ENCODE peak calls at places on chromosome 2, in nine cellular contexts. One of them, this sample, is unnamed.

GRCh38 chr2:20071397-20072383 is 20.3 kb upstream of the LAPTM4A start:
- DNase-seq in body of pancreas: peak; percentile 40
- DNase-seq in adrenal gland: peak; percentile 28
- DNase-seq in PC-9: peak; percentile 97
- DNase-seq in colonic mucosa: no peak
- DNase-seq in heart left ventricle: peak; percentile 88
- DNase-seq in A549: peak; percentile 84
- DNase-seq in sigmoid colon: peak; percentile 85
- DNase-seq in tibial artery: peak; percentile 49
- DNase-seq in this sample: peak; percentile 75

GRCh38 chr2:8247905-8248622 is 433.8 kb upstream of the ID2 start:
- DNase-seq in body of pancreas: no peak
- DNase-seq in adrenal gland: no peak
- DNase-seq in PC-9: no peak
- DNase-seq in colonic mucosa: no peak
- DNase-seq in heart left ventricle: no peak
- DNase-seq in A549: no peak
- DNase-seq in sigmoid colon: no peak
- DNase-seq in tibial artery: peak; percentile 47
- DNase-seq in this sample: no peak

GRCh38 chr2:30866974-30867373 is 59.7 kb upstream of the CAPN13 start:
- DNase-seq in body of pancreas: no peak
- DNase-seq in adrenal gland: no peak
- DNase-seq in PC-9: no peak
- DNase-seq in colonic mucosa: no peak
- DNase-seq in heart left ventricle: no peak
- DNase-seq in A549: no peak
- DNase-seq in sigmoid colon: no peak
- DNase-seq in tibial artery: no peak
- DNase-seq in this sample: no peak

GRCh38 chr2:203484266-203485112 is 50.6 kb downstream of the RAPH1 start:
- DNase-seq in body of pancreas: peak; percentile 39
- DNase-seq in adrenal gland: peak; percentile 30
- DNase-seq in PC-9: no peak
- DNase-seq in colonic mucosa: peak; percentile 33
- DNase-seq in heart left ventricle: no peak
- DNase-seq in A549: peak; percentile 61
- DNase-seq in sigmoid colon: no peak
- DNase-seq in tibial artery: peak; percentile 30
- DNase-seq in this sample: no peak

GRCh38 chr2:69017080-69017479 is 4.1 kb downstream of the ANTXR1 start:
- DNase-seq in body of pancreas: no peak
- DNase-seq in adrenal gland: peak; percentile 51
- DNase-seq in PC-9: no peak
- DNase-seq in colonic mucosa: no peak
- DNase-seq in heart left ventricle: no peak
- DNase-seq in A549: peak; percentile 63
- DNase-seq in sigmoid colon: peak; percentile 39
- DNase-seq in tibial artery: no peak
- DNase-seq in this sample: no peak

GRCh38 chr2:138185827-138186226 is 221.6 kb downstream of the HNMT start:
- DNase-seq in body of pancreas: no peak
- DNase-seq in adrenal gland: no peak
- DNase-seq in PC-9: no peak
- DNase-seq in colonic mucosa: no peak
- DNase-seq in heart left ventricle: no peak
- DNase-seq in A549: no peak
- DNase-seq in sigmoid colon: no peak
- DNase-seq in tibial artery: no peak
- DNase-seq in this sample: no peak

GRCh38 chr2:47174731-47175361 is 19.7 kb upstream of the STPG4 start:
- DNase-seq in body of pancreas: peak; percentile 81
- DNase-seq in adrenal gland: peak; percentile 72
- DNase-seq in PC-9: peak; percentile 98
- DNase-seq in colonic mucosa: peak; percentile 90
- DNase-seq in heart left ventricle: peak; percentile 52
- DNase-seq in A549: peak; percentile 87
- DNase-seq in sigmoid colon: peak; percentile 80
- DNase-seq in tibial artery: peak; percentile 56
- DNase-seq in this sample: no peak

GRCh38 chr2:73202156-73203054 is at the start of gene NOTO:
- DNase-seq in body of pancreas: no peak
- DNase-seq in adrenal gland: peak; percentile 35
- DNase-seq in PC-9: no peak
- DNase-seq in colonic mucosa: no peak
- DNase-seq in heart left ventricle: no peak
- DNase-seq in A549: no peak
- DNase-seq in sigmoid colon: no peak
- DNase-seq in tibial artery: no peak
- DNase-seq in this sample: no peak

GRCh38 chr2:226905718-226906438 is 70.0 kb downstream of the RHBDD1 start:
- DNase-seq in body of pancreas: no peak
- DNase-seq in adrenal gland: no peak
- DNase-seq in PC-9: no peak
- DNase-seq in colonic mucosa: no peak
- DNase-seq in heart left ventricle: no peak
- DNase-seq in A549: no peak
- DNase-seq in sigmoid colon: no peak
- DNase-seq in tibial artery: no peak
- DNase-seq in this sample: no peak

GRCh38 chr2:149904352-149904751 is 316.8 kb upstream of the MMADHC start:
- DNase-seq in body of pancreas: no peak
- DNase-seq in adrenal gland: no peak
- DNase-seq in PC-9: no peak
- DNase-seq in colonic mucosa: no peak
- DNase-seq in heart left ventricle: no peak
- DNase-seq in A549: no peak
- DNase-seq in sigmoid colon: no peak
- DNase-seq in tibial artery: no peak
- DNase-seq in this sample: no peak

GRCh38 chr2:105872830-105873229 is 128.1 kb downstream of the NCK2 start:
- DNase-seq in body of pancreas: no peak
- DNase-seq in adrenal gland: no peak
- DNase-seq in PC-9: no peak
- DNase-seq in colonic mucosa: no peak
- DNase-seq in heart left ventricle: no peak
- DNase-seq in A549: no peak
- DNase-seq in sigmoid colon: no peak
- DNase-seq in tibial artery: no peak
- DNase-seq in this sample: no peak

DNA sequence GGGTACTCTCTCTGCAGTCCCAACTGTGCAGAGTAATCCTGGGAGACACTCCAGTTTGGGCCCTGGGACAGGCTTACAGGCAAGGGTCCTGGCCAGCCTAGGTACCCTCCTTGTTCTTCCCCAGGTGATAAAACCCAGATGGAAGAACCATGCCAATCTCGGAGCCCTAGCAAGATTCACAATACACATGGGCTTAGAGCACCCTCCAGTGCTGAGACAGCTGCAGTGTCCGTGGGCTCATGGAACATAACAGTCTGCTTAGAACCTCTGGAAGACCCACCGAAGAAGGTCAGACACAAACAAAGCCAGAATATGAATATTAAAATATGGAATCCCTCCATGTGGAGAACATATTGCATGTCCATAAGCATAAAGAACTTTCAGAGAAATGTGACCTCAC is 568.1 kb downstream of the KCNJ3 start:
- DNase-seq in body of pancreas: no peak
- DNase-seq in adrenal gland: no peak
- DNase-seq in PC-9: no peak
- DNase-seq in colonic mucosa: no peak
- DNase-seq in heart left ventricle: no peak
- DNase-seq in A549: peak; percentile 2
- DNase-seq in sigmoid colon: no peak
- DNase-seq in tibial artery: no peak
- DNase-seq in this sample: no peak
- TF ChIP-seq CTCF in body of pancreas: no peak
- TF ChIP-seq CTCF in adrenal gland: no peak
- TF ChIP-seq CTCF in PC-9: no peak
- TF ChIP-seq CTCF in colonic mucosa: no peak
- TF ChIP-seq CTCF in heart left ventricle: no peak
- TF ChIP-seq CTCF in A549: no peak
- TF ChIP-seq CTCF in sigmoid colon: no peak
- TF ChIP-seq CTCF in tibial artery: no peak
- TF ChIP-seq CTCF in this sample: no peak

GRCh38 chr2:152611458-152612231 is 105.6 kb downstream of the PRPF40A start:
- DNase-seq in body of pancreas: peak; percentile 18
- DNase-seq in adrenal gland: peak; percentile 32
- DNase-seq in PC-9: peak; percentile 34
- DNase-seq in colonic mucosa: peak; percentile 28
- DNase-seq in heart left ventricle: peak; percentile 55
- DNase-seq in A549: peak; percentile 9
- DNase-seq in sigmoid colon: peak; percentile 77
- DNase-seq in tibial artery: peak; percentile 73
- DNase-seq in this sample: peak; percentile 30
- H3K27ac ChIP-seq in body of pancreas: peak overlapping the region; percentile 19
- H3K27ac ChIP-seq in adrenal gland: peak overlapping the region; percentile 68
- H3K27ac ChIP-seq in PC-9: no peak overlapping the region
- H3K27ac ChIP-seq in colonic mucosa: peak overlapping the region; percentile 58
- H3K27ac ChIP-seq in heart left ventricle: peak overlapping the region; percentile 49
- H3K27ac ChIP-seq in A549: no peak overlapping the region
- H3K27ac ChIP-seq in sigmoid colon: peak overlapping the region; percentile 60
- H3K27ac ChIP-seq in tibial artery: peak overlapping the region; percentile 39
- H3K27ac ChIP-seq in this sample: peak overlapping the region; percentile 68

DNA sequence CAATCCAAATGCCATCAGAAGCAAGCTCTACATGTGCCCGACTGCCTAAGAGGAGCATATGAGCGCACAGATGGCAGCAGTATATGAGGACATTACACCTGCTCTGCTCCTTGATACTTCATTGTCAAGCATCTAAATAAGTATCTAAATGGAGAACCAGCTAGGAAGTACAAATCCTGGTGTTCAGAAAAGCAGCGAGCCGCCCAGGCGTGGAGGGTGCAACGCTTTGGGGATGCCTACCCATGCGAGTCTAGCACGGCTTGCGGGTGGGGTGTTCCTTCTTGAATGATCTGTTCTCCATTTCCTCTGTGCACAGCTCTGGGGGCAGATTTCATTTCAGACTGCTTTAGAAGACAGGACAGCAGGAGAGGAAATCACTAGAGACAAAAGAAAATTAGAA is 63.0 kb upstream of the BCL2L11 start:
- DNase-seq in body of pancreas: no peak
- DNase-seq in adrenal gland: no peak
- DNase-seq in PC-9: no peak
- DNase-seq in colonic mucosa: no peak
- DNase-seq in heart left ventricle: no peak
- DNase-seq in A549: no peak
- DNase-seq in sigmoid colon: no peak
- DNase-seq in tibial artery: no peak
- DNase-seq in this sample: no peak
- H3K4me1 ChIP-seq in body of pancreas: no peaks in the 10 kb centered on the region
- H3K4me1 ChIP-seq in adrenal gland: no peaks in the 10 kb centered on the region
- H3K4me1 ChIP-seq in PC-9: no peaks in the 10 kb centered on the region
- H3K4me1 ChIP-seq in colonic mucosa: no peaks in the 10 kb centered on the region
- H3K4me1 ChIP-seq in heart left ventricle: no peaks in the 10 kb centered on the region
- H3K4me1 ChIP-seq in A549: no peaks in the 10 kb centered on the region
- H3K4me1 ChIP-seq in sigmoid colon: no peaks in the 10 kb centered on the region
- H3K4me1 ChIP-seq in tibial artery: no peaks in the 10 kb centered on the region
- H3K4me1 ChIP-seq in this sample: peaks cover 15% of the 10 kb centered on the region

DNA sequence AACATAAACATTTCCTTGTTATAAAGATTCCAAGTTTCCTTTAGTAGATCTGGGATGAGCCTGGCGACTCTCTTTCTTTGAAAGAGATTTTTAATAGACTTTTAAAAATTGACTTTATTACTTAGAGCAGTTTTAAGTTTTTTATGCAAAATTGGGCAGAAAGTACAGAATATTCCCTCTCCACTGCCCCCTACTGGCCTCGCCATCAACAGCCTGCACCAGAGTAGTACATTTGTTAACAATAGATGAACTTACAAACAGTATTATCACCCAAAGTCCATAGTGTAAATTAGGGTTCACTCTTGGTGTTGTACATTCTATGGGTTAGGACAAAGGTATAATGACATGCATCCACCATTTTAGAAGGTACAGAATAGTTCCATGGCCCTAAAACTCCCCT is 3.9 kb downstream of the MAP3K19 start:
- DNase-seq in body of pancreas: no peak
- DNase-seq in adrenal gland: no peak
- DNase-seq in PC-9: no peak
- DNase-seq in colonic mucosa: no peak
- DNase-seq in heart left ventricle: no peak
- DNase-seq in A549: no peak
- DNase-seq in sigmoid colon: no peak
- DNase-seq in tibial artery: no peak
- DNase-seq in this sample: no peak
- TF ChIP-seq CTCF in body of pancreas: no peak
- TF ChIP-seq CTCF in adrenal gland: peak; percentile 11
- TF ChIP-seq CTCF in PC-9: peak; percentile 66
- TF ChIP-seq CTCF in colonic mucosa: no peak
- TF ChIP-seq CTCF in heart left ventricle: peak; percentile 22
- TF ChIP-seq CTCF in A549: peak; percentile 37
- TF ChIP-seq CTCF in sigmoid colon: no peak
- TF ChIP-seq CTCF in tibial artery: no peak
- TF ChIP-seq CTCF in this sample: peak; percentile 44

GRCh38 chr2:95109260-95109659 is 12.3 kb downstream of the MRPS5 start:
- DNase-seq in body of pancreas: no peak
- DNase-seq in adrenal gland: no peak
- DNase-seq in PC-9: no peak
- DNase-seq in colonic mucosa: no peak
- DNase-seq in heart left ventricle: no peak
- DNase-seq in A549: no peak
- DNase-seq in sigmoid colon: no peak
- DNase-seq in tibial artery: no peak
- DNase-seq in this sample: no peak

GRCh38 chr2:95110395-95110794 is 11.2 kb downstream of the MRPS5 start:
- DNase-seq in body of pancreas: no peak
- DNase-seq in adrenal gland: no peak
- DNase-seq in PC-9: no peak
- DNase-seq in colonic mucosa: no peak
- DNase-seq in heart left ventricle: no peak
- DNase-seq in A549: no peak
- DNase-seq in sigmoid colon: no peak
- DNase-seq in tibial artery: no peak
- DNase-seq in this sample: no peak

GRCh38 chr2:95104606-95105005 is 17.0 kb downstream of the MRPS5 start:
- DNase-seq in body of pancreas: no peak
- DNase-seq in adrenal gland: no peak
- DNase-seq in PC-9: no peak
- DNase-seq in colonic mucosa: no peak
- DNase-seq in heart left ventricle: no peak
- DNase-seq in A549: no peak
- DNase-seq in sigmoid colon: no peak
- DNase-seq in tibial artery: no peak
- DNase-seq in this sample: no peak

DNA sequence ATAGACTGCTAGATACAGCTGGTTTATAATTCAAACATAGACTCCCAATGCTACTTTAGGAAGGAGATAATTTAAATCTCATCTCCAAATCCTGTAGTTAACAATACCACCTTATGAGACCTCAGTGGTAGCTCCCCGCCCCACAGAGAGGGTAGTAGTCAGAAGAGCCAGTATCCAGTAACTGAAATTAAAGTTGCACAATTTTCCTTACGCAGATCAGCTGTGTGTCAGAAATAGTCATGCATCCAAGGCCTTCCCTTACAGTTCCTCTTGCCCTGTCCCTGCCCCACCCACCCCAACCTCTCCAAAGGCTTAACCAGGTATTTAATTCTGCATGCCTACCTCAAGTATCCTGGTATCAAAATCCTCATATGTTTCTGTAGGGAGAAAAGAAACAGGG is 15.5 kb downstream of the MRPS5 start:
- DNase-seq in body of pancreas: no peak
- DNase-seq in adrenal gland: peak; percentile 51
- DNase-seq in PC-9: no peak
- DNase-seq in colonic mucosa: no peak
- DNase-seq in heart left ventricle: no peak
- DNase-seq in A549: no peak
- DNase-seq in sigmoid colon: no peak
- DNase-seq in tibial artery: no peak
- DNase-seq in this sample: no peak
- H3K27ac ChIP-seq in body of pancreas: no peak overlapping the region
- H3K27ac ChIP-seq in adrenal gland: no peak overlapping the region
- H3K27ac ChIP-seq in PC-9: no peak overlapping the region
- H3K27ac ChIP-seq in colonic mucosa: no peak overlapping the region
- H3K27ac ChIP-seq in heart left ventricle: no peak overlapping the region
- H3K27ac ChIP-seq in A549: no peak overlapping the region
- H3K27ac ChIP-seq in sigmoid colon: no peak overlapping the region
- H3K27ac ChIP-seq in tibial artery: no peak overlapping the region
- H3K27ac ChIP-seq in this sample: no peak overlapping the region